ENCODE peak calls at places on chromosomes 16 and 17, in five cellular contexts. One of them, this sample, is unnamed.
A peak's percentile ranks its signal among the peaks of the same experiment; 100 is the strongest.

GRCh38 chr16:23274968-23275367 is 27.1 kb upstream of the SCNN1B start:
- DNase-seq in anterior cingulate cortex: no peak
- DNase-seq in RPMI7951: no peak
- DNase-seq in NCI-H187 treated with DMSO at 0.1 percent for 48 hours: no peak
- DNase-seq in stimulated activated CD4-positive, alpha-beta T cell treated with anti-CD3 and anti-CD28 coated beads, Interleukin-1b, Interleukin-23, amount 100 ng/mL, for 4 hours: no peak
- DNase-seq in this sample: no peak

GRCh38 chr17:39781028-39781800 is 43.5 kb downstream of the GRB7 start:
- DNase-seq in anterior cingulate cortex: no peak
- DNase-seq in RPMI7951: no peak
- DNase-seq in NCI-H187 treated with DMSO at 0.1 percent for 48 hours: no peak
- DNase-seq in stimulated activated CD4-positive, alpha-beta T cell treated with anti-CD3 and anti-CD28 coated beads, Interleukin-1b, Interleukin-23, amount 100 ng/mL, for 4 hours: no peak
- DNase-seq in this sample: no peak

GRCh38 chr16:83244057-83244456 is 563.7 kb upstream of the HSBP1 start:
- DNase-seq in anterior cingulate cortex: no peak
- DNase-seq in RPMI7951: no peak
- DNase-seq in NCI-H187 treated with DMSO at 0.1 percent for 48 hours: no peak
- DNase-seq in stimulated activated CD4-positive, alpha-beta T cell treated with anti-CD3 and anti-CD28 coated beads, Interleukin-1b, Interleukin-23, amount 100 ng/mL, for 4 hours: no peak
- DNase-seq in this sample: no peak

GRCh38 chr16:57744646-57744903 is 9.0 kb downstream of the KATNB1 start:
- DNase-seq in anterior cingulate cortex: no peak
- DNase-seq in RPMI7951: no peak
- DNase-seq in NCI-H187 treated with DMSO at 0.1 percent for 48 hours: no peak
- DNase-seq in stimulated activated CD4-positive, alpha-beta T cell treated with anti-CD3 and anti-CD28 coated beads, Interleukin-1b, Interleukin-23, amount 100 ng/mL, for 4 hours: no peak
- DNase-seq in this sample: no peak

GRCh38 chr17:67281053-67281452 is 36.1 kb upstream of the HELZ start:
- DNase-seq in anterior cingulate cortex: no peak
- DNase-seq in RPMI7951: no peak
- DNase-seq in NCI-H187 treated with DMSO at 0.1 percent for 48 hours: no peak
- DNase-seq in stimulated activated CD4-positive, alpha-beta T cell treated with anti-CD3 and anti-CD28 coated beads, Interleukin-1b, Interleukin-23, amount 100 ng/mL, for 4 hours: no peak
- DNase-seq in this sample: no peak

GRCh38 chr17:65583921-65584603 is 22.6 kb upstream of the AXIN2 start:
- DNase-seq in anterior cingulate cortex: peak; percentile 50
- DNase-seq in RPMI7951: no peak
- DNase-seq in NCI-H187 treated with DMSO at 0.1 percent for 48 hours: no peak
- DNase-seq in stimulated activated CD4-positive, alpha-beta T cell treated with anti-CD3 and anti-CD28 coated beads, Interleukin-1b, Interleukin-23, amount 100 ng/mL, for 4 hours: no peak
- DNase-seq in this sample: no peak

GRCh38 chr17:21318439-21318838 is 33.9 kb downstream of the MAP2K3 start:
- DNase-seq in anterior cingulate cortex: no peak
- DNase-seq in RPMI7951: no peak
- DNase-seq in NCI-H187 treated with DMSO at 0.1 percent for 48 hours: no peak
- DNase-seq in stimulated activated CD4-positive, alpha-beta T cell treated with anti-CD3 and anti-CD28 coated beads, Interleukin-1b, Interleukin-23, amount 100 ng/mL, for 4 hours: no peak
- DNase-seq in this sample: no peak

GRCh38 chr17:72440961-72441360 is 320.1 kb downstream of the SOX9 start:
- DNase-seq in anterior cingulate cortex: no peak
- DNase-seq in RPMI7951: no peak
- DNase-seq in NCI-H187 treated with DMSO at 0.1 percent for 48 hours: no peak
- DNase-seq in stimulated activated CD4-positive, alpha-beta T cell treated with anti-CD3 and anti-CD28 coated beads, Interleukin-1b, Interleukin-23, amount 100 ng/mL, for 4 hours: no peak
- DNase-seq in this sample: no peak

GRCh38 chr16:6345090-6345489 is 987.6 kb upstream of the RBFOX1 start:
- DNase-seq in anterior cingulate cortex: no peak
- DNase-seq in RPMI7951: no peak
- DNase-seq in NCI-H187 treated with DMSO at 0.1 percent for 48 hours: no peak
- DNase-seq in stimulated activated CD4-positive, alpha-beta T cell treated with anti-CD3 and anti-CD28 coated beads, Interleukin-1b, Interleukin-23, amount 100 ng/mL, for 4 hours: no peak
- DNase-seq in this sample: no peak

GRCh38 chr17:3922765-3923164 is 6.5 kb upstream of the P2RX1 start:
- DNase-seq in anterior cingulate cortex: no peak
- DNase-seq in RPMI7951: no peak
- DNase-seq in NCI-H187 treated with DMSO at 0.1 percent for 48 hours: no peak
- DNase-seq in stimulated activated CD4-positive, alpha-beta T cell treated with anti-CD3 and anti-CD28 coated beads, Interleukin-1b, Interleukin-23, amount 100 ng/mL, for 4 hours: no peak
- DNase-seq in this sample: no peak

GRCh38 chr16:1070084-1070987 is 2.2 kb upstream of the SSTR5 start:
- DNase-seq in anterior cingulate cortex: no peak
- DNase-seq in RPMI7951: no peak
- DNase-seq in NCI-H187 treated with DMSO at 0.1 percent for 48 hours: no peak
- DNase-seq in stimulated activated CD4-positive, alpha-beta T cell treated with anti-CD3 and anti-CD28 coated beads, Interleukin-1b, Interleukin-23, amount 100 ng/mL, for 4 hours: no peak
- DNase-seq in this sample: no peak

GRCh38 chr16:25014500-25015147 is 545 bp downstream of the ARHGAP17 start:
- DNase-seq in anterior cingulate cortex: peak; percentile 68
- DNase-seq in RPMI7951: peak; percentile 54
- DNase-seq in NCI-H187 treated with DMSO at 0.1 percent for 48 hours: no peak
- DNase-seq in stimulated activated CD4-positive, alpha-beta T cell treated with anti-CD3 and anti-CD28 coated beads, Interleukin-1b, Interleukin-23, amount 100 ng/mL, for 4 hours: no peak
- DNase-seq in this sample: peak; percentile 75

GRCh38 chr16:12025472-12025871 is 48.9 kb downstream of the SNX29 start:
- DNase-seq in anterior cingulate cortex: no peak
- DNase-seq in RPMI7951: no peak
- DNase-seq in NCI-H187 treated with DMSO at 0.1 percent for 48 hours: no peak
- DNase-seq in stimulated activated CD4-positive, alpha-beta T cell treated with anti-CD3 and anti-CD28 coated beads, Interleukin-1b, Interleukin-23, amount 100 ng/mL, for 4 hours: no peak
- DNase-seq in this sample: no peak

GRCh38 chr17:17103160-17103559 is 60.9 kb downstream of the MPRIP start:
- DNase-seq in anterior cingulate cortex: no peak
- DNase-seq in RPMI7951: no peak
- DNase-seq in NCI-H187 treated with DMSO at 0.1 percent for 48 hours: no peak
- DNase-seq in stimulated activated CD4-positive, alpha-beta T cell treated with anti-CD3 and anti-CD28 coated beads, Interleukin-1b, Interleukin-23, amount 100 ng/mL, for 4 hours: no peak
- DNase-seq in this sample: no peak

GRCh38 chr16:86038923-86039310 is 140.0 kb downstream of the IRF8 start:
- DNase-seq in anterior cingulate cortex: no peak
- DNase-seq in RPMI7951: no peak
- DNase-seq in NCI-H187 treated with DMSO at 0.1 percent for 48 hours: no peak
- DNase-seq in stimulated activated CD4-positive, alpha-beta T cell treated with anti-CD3 and anti-CD28 coated beads, Interleukin-1b, Interleukin-23, amount 100 ng/mL, for 4 hours: no peak
- DNase-seq in this sample: no peak

GRCh38 chr16:9297437-9298113 is 206.1 kb downstream of the HAPSTR1 start:
- DNase-seq in anterior cingulate cortex: peak; percentile 24
- DNase-seq in RPMI7951: peak; percentile 31
- DNase-seq in NCI-H187 treated with DMSO at 0.1 percent for 48 hours: no peak
- DNase-seq in stimulated activated CD4-positive, alpha-beta T cell treated with anti-CD3 and anti-CD28 coated beads, Interleukin-1b, Interleukin-23, amount 100 ng/mL, for 4 hours: no peak
- DNase-seq in this sample: peak; percentile 29

GRCh38 chr17:49670641-49671040 is 7.3 kb downstream of the SPOP start:
- DNase-seq in anterior cingulate cortex: no peak
- DNase-seq in RPMI7951: no peak
- DNase-seq in NCI-H187 treated with DMSO at 0.1 percent for 48 hours: no peak
- DNase-seq in stimulated activated CD4-positive, alpha-beta T cell treated with anti-CD3 and anti-CD28 coated beads, Interleukin-1b, Interleukin-23, amount 100 ng/mL, for 4 hours: no peak
- DNase-seq in this sample: peak; percentile 54

GRCh38 chr17:73973881-73974409 is 229.5 kb upstream of the RPL38 start:
- DNase-seq in anterior cingulate cortex: no peak
- DNase-seq in RPMI7951: no peak
- DNase-seq in NCI-H187 treated with DMSO at 0.1 percent for 48 hours: no peak
- DNase-seq in stimulated activated CD4-positive, alpha-beta T cell treated with anti-CD3 and anti-CD28 coated beads, Interleukin-1b, Interleukin-23, amount 100 ng/mL, for 4 hours: no peak
- DNase-seq in this sample: no peak

GRCh38 chr16:57568173-57568678 is 25.8 kb downstream of the ADGRG5 start:
- DNase-seq in anterior cingulate cortex: no peak
- DNase-seq in RPMI7951: no peak
- DNase-seq in NCI-H187 treated with DMSO at 0.1 percent for 48 hours: no peak
- DNase-seq in stimulated activated CD4-positive, alpha-beta T cell treated with anti-CD3 and anti-CD28 coated beads, Interleukin-1b, Interleukin-23, amount 100 ng/mL, for 4 hours: no peak
- DNase-seq in this sample: no peak